ENCODE peak calls at places on chromosomes 6 and 20, in seven cellular contexts. S is left lung, G is MM.1S, Z is A549, A is heart right ventricle, Y is brain microvascular endothelial cell, F is tibial artery. C is an unnamed sample.

GRCh38 chr6:79686698-79687309 is 55.7 kb downstream of the SH3BGRL2 start:
- DNase-seq in S (no peak), Y (no peak), G (no peak), A (no peak), F (no peak), Z (no peak), C (no peak)

GRCh38 chr6:159036673-159037072 is 8.1 kb downstream of the TAGAP start:
- DNase-seq in Y (no peak), F (no peak), Z (no peak), S (peak; percentile 66), A (no peak), G (no peak), C (no peak)

GRCh38 chr6:72461144-72461543 is 160.7 kb upstream of the KCNQ5 start:
- DNase-seq in F (no peak), S (no peak), A (no peak), Y (peak; percentile 23), Z (no peak), G (peak; percentile 62), C (no peak)

GRCh38 chr6:37512400-37512958 is 12.8 kb upstream of the CCDC167 start:
- DNase-seq in Y (no peak), S (no peak), F (no peak), A (no peak), G (no peak), Z (no peak), C (no peak)

GRCh38 chr6:170024940-170025339 is 265.9 kb downstream of the DLL1 start:
- DNase-seq in Y (no peak), G (no peak), F (peak; percentile 25), S (no peak), Z (no peak), A (peak; percentile 42), C (no peak)

GRCh38 chr20:8326899-8327298 is 194.8 kb downstream of the PLCB1 start:
- DNase-seq in Y (no peak), A (no peak), S (no peak), G (no peak), Z (no peak), F (no peak), C (no peak)

GRCh38 chr6:100175814-100176275 is 181.8 kb upstream of the MCHR2 start:
- DNase-seq in S (no peak), A (no peak), G (no peak), Y (peak; percentile 66), F (no peak), Z (peak; percentile 59), C (peak; percentile 44)

GRCh38 chr20:21613512-21613911 is 92.0 kb upstream of the PAX1 start:
- DNase-seq in Y (no peak), A (no peak), Z (no peak), F (no peak), S (no peak), G (no peak), C (no peak)

GRCh38 chr20:20363449-20364015 is 4.4 kb upstream of the INSM1 start:
- DNase-seq in Z (no peak), Y (no peak), A (no peak), G (peak; percentile 22), F (no peak), S (peak; percentile 67), C (no peak)

GRCh38 chr6:14818422-14818884 is 427.4 kb upstream of the JARID2 start:
- DNase-seq in A (peak; percentile 36), G (no peak), F (no peak), Y (no peak), Z (no peak), S (no peak), C (no peak)

GRCh38 chr6:41040911-41041536 is 1.2 kb upstream of the TSPO2 start:
- DNase-seq in G (no peak), S (no peak), Y (no peak), A (no peak), Z (no peak), F (no peak), C (no peak)

GRCh38 chr20:23569570-23569969 is 1.3 kb upstream of the CST9L start:
- DNase-seq in A (no peak), S (no peak), G (no peak), Z (no peak), Y (no peak), F (no peak), C (no peak)

GRCh38 chr6:120077489-120077888 is 727.9 kb upstream of the MAN1A1 start:
- DNase-seq in G (peak; percentile 10), F (no peak), S (no peak), Y (no peak), A (no peak), Z (peak; percentile 9), C (peak; percentile 44)

GRCh38 chr6:106894978-106895702 is 79.4 kb downstream of the CD24 start:
- DNase-seq in A (no peak), F (no peak), Y (no peak), G (no peak), Z (peak; percentile 15), S (no peak), C (peak; percentile 93)

GRCh38 chr6:18302561-18303439 is 38.5 kb upstream of the DEK start:
- DNase-seq in S (no peak), G (no peak), F (no peak), Y (no peak), A (no peak), Z (peak; percentile 19), C (no peak)

GRCh38 chr20:35344354-35344837 is 52.2 kb upstream of the FAM83C start:
- DNase-seq in F (no peak), A (peak; percentile 16), Z (peak; percentile 63), G (no peak), S (no peak), Y (peak; percentile 84), C (peak; percentile 70)

GRCh38 chr6:79993012-79993910 is 11.2 kb upstream of the TTK start:
- DNase-seq in Z (no peak), S (no peak), G (no peak), A (no peak), F (no peak), Y (no peak), C (no peak)

GRCh38 chr20:32970973-32971300 is 33.3 kb downstream of the SUN5 start:
- DNase-seq in A (no peak), S (no peak), F (peak; percentile 43), Y (no peak), Z (no peak), G (no peak), C (no peak)

GRCh38 chr6:12403946-12404647 is 113.9 kb downstream of the EDN1 start:
- DNase-seq in G (no peak), S (no peak), F (no peak), A (no peak), Z (no peak), Y (no peak), C (no peak)

GRCh38 chr20:18288748-18289705 is 700 bp downstream of the ZNF133 start:
- DNase-seq in Z (no peak), F (no peak), S (no peak), G (no peak), A (no peak), Y (peak; percentile 17), C (peak; percentile 16)

GRCh38 chr6:15793288-15793687 is 130.5 kb upstream of the DTNBP1 start:
- DNase-seq in F (no peak), G (no peak), S (no peak), Z (no peak), Y (peak; percentile 81), A (peak; percentile 5), C (peak; percentile 74)

GRCh38 chr20:45347936-45348809 is at the start of gene SDC4:
- DNase-seq in F (peak; percentile 91), Y (no peak), G (peak; percentile 49), S (peak; percentile 88), A (peak; percentile 61), Z (peak; percentile 51), C (peak; percentile 78)

GRCh38 chr6:144296973-144297372 is 11.8 kb downstream of the UTRN start:
- DNase-seq in Z (no peak), G (no peak), S (no peak), F (no peak), A (peak; percentile 27), Y (no peak), C (no peak)

GRCh38 chr6:152746172-152746553 is 4.4 kb upstream of the VIP start:
- DNase-seq in F (no peak), Z (peak; percentile 74), S (no peak), A (no peak), Y (peak; percentile 4), G (no peak), C (peak; percentile 95)

GRCh38 chr6:152750694-152751093 is at the start of gene VIP:
- DNase-seq in G (peak; percentile 6), Y (peak; percentile 27), Z (peak; percentile 16), A (no peak), F (no peak), S (no peak), C (peak; percentile 66)

GRCh38 chr6:152749336-152749735 is 1.3 kb upstream of the VIP start:
- DNase-seq in Y (no peak), S (no peak), G (no peak), F (no peak), A (no peak), Z (no peak), C (no peak)

GRCh38 chr6:152745509-152746171 is 5.0 kb upstream of the VIP start:
- DNase-seq in Z (no peak), Y (no peak), S (no peak), A (no peak), G (no peak), F (no peak), C (no peak)

GRCh38 chr6:152748843-152749242 is 1.8 kb upstream of the VIP start:
- DNase-seq in A (no peak), Y (no peak), Z (peak; percentile 16), S (no peak), G (peak; percentile 11), F (no peak), C (peak; percentile 36)
- TF ChIP-seq CTCF in A (no peak), Y (no peak), Z (peak; percentile 49), S (no peak), G (no peak), F (no peak), C (peak; percentile 30)

DNA sequence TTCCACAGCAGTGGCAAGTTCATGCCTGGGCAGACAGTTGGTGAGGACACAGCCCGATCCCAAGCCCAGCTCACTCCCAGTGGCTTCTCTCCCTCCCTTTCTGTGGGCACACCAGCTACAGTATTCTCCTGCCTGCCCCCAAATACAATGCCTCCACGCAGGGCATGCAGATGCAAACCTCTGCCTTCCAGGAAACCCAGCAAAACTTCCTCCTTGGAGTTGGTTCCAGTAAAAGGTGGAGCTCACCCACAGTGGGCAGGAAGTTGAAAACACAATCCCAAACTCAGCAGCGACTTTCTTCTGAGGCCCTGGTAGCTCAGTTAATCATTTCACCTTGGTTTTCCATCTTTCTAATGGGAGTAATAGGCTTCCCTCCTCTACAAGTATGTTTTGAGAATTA is 93.7 kb downstream of the LY86 start:
- DNase-seq in A (no peak), Y (no peak), Z (no peak), G (no peak), S (no peak), F (no peak), C (no peak)
- H3K4me3 ChIP-seq in A (no peak overlapping the region), Y (no peak overlapping the region), Z (no peak overlapping the region), G (no peak overlapping the region), S (no peak overlapping the region), F (no peak overlapping the region), C (no peak overlapping the region)

GRCh38 chr6:140980265-140980887 is 1152.3 kb upstream of the GJE1 start:
- DNase-seq in Z (no peak), A (no peak), Y (peak; percentile 27), S (no peak), F (no peak), G (no peak), C (peak; percentile 1)
- TF ChIP-seq CTCF in Z (no peak), A (no peak), Y (peak; percentile 13), S (no peak), F (no peak), G (no peak), C (no peak)

DNA sequence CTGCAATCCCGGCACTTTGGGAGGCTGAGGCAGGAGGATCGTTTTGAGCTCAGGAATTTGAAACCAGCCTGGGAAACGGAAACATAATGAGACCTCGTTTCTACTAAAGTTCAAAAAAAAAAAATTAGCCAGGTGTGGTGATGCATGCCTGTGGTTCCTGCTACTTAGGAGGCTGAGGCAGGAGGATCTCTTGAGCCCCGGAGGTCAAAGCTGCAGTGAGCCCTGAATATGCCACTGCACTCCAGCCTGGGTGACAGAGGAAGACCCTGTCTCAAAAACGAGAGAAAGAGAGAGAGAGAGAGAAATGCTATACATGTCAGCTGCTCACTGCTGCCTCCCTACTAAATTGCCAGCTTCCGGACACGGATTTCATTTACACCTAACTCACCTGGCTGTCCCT is 13.4 kb downstream of the CNKSR3 start:
- DNase-seq in A (no peak), F (no peak), Z (no peak), G (no peak), Y (no peak), S (no peak), C (no peak)
- H3K4me3 ChIP-seq in A (no peak overlapping the region), F (no peak overlapping the region), Z (no peak overlapping the region), G (no peak overlapping the region), Y (no peak overlapping the region), S (no peak overlapping the region), C (no peak overlapping the region)

C was measured in epithelial cell of esophagus.